ENCODE peak calls at places on chromosomes 11 and 22, in ten cellular contexts. D, C, V, N, Y, F, M, J, P and Z are unnamed samples.

GRCh38 chr11:96054870-96055705 is 131.2 kb upstream of the MTMR2 start:
- DNase-seq in D (no peak), Y (no peak), J (no peak), C (no peak), P (peak; percentile 41), M (no peak), N (no peak), F (peak; percentile 64), V (no peak), Z (peak; percentile 76)

GRCh38 chr11:102762414-102762813 is 18.0 kb downstream of the MMP10 start:
- DNase-seq in N (no peak), Y (no peak), M (no peak), V (no peak), D (no peak), P (peak; percentile 82), C (no peak), F (peak; percentile 62), J (no peak), Z (no peak)

GRCh38 chr22:39935116-39935515 is 25.1 kb upstream of the TMA7B start:
- DNase-seq in C (no peak), F (no peak), Y (no peak), M (no peak), P (no peak), D (no peak), N (no peak), J (no peak), V (no peak), Z (no peak)

GRCh38 chr11:38937709-38938108 is 2339.7 kb upstream of the RAG2 start:
- DNase-seq in V (no peak), M (no peak), N (no peak), P (no peak), J (no peak), C (no peak), Y (no peak), D (no peak), F (no peak), Z (no peak)

GRCh38 chr11:77191823-77192495 is 63.9 kb downstream of the MYO7A start:
- DNase-seq in J (peak; percentile 91), F (peak; percentile 20), V (peak; percentile 98), M (peak; percentile 40), D (no peak), P (peak; percentile 26), C (no peak), Y (peak; percentile 66), N (peak; percentile 89), Z (peak; percentile 93)

GRCh38 chr11:134124660-134125451 is 56.0 kb downstream of the JAM3 start:
- DNase-seq in Y (no peak), V (peak; percentile 89), J (peak; percentile 61), P (peak; percentile 64), F (peak; percentile 66), D (peak; percentile 70), N (no peak), C (no peak), M (no peak), Z (no peak)

GRCh38 chr22:39592104-39593060 is 21.8 kb downstream of the CACNA1I start:
- DNase-seq in M (no peak), D (no peak), N (no peak), Y (no peak), P (peak; percentile 76), J (peak; percentile 72), V (peak; percentile 72), F (peak; percentile 80), C (no peak), Z (no peak)

GRCh38 chr11:127531167-127531566 is 530.6 kb upstream of the KIRREL3 start:
- DNase-seq in M (no peak), Y (no peak), F (no peak), J (no peak), C (no peak), P (no peak), V (no peak), D (no peak), N (no peak), Z (no peak)

GRCh38 chr11:128553662-128554392 is 33.5 kb downstream of the ETS1 start:
- DNase-seq in M (no peak), Y (no peak), F (peak; percentile 32), V (no peak), D (no peak), P (no peak), J (peak; percentile 69), N (no peak), C (no peak), Z (peak; percentile 66)

GRCh38 chr11:97610854-97611253 is 1221.0 kb downstream of the JRKL start:
- DNase-seq in C (no peak), M (no peak), D (no peak), Y (no peak), F (no peak), P (no peak), V (no peak), J (no peak), N (no peak), Z (no peak)

GRCh38 chr11:68315581-68315920 is 3.2 kb downstream of the LRP5 start:
- DNase-seq in C (no peak), J (no peak), Y (no peak), D (no peak), P (no peak), M (no peak), V (no peak), F (no peak), N (peak; percentile 55), Z (no peak)

GRCh38 chr11:57248780-57249383 is 11.8 kb upstream of the APLNR start:
- DNase-seq in J (peak; percentile 85), M (peak; percentile 32), Y (no peak), C (no peak), D (peak; percentile 83), F (peak; percentile 67), V (peak; percentile 95), N (peak; percentile 63), P (peak; percentile 26), Z (peak; percentile 81)

GRCh38 chr11:1761857-1762536 is 1.7 kb downstream of the CTSD start:
- DNase-seq in C (no peak), D (peak; percentile 65), V (no peak), M (no peak), P (no peak), N (no peak), J (no peak), F (no peak), Y (no peak), Z (no peak)

GRCh38 chr11:114059278-114059983 is at the start of gene ZBTB16:
- DNase-seq in J (peak; percentile 92), Y (peak; percentile 65), P (no peak), C (no peak), V (peak; percentile 90), D (peak; percentile 97), N (peak; percentile 88), F (no peak), M (no peak), Z (no peak)

GRCh38 chr11:116960916-116961315 is 123.5 kb upstream of the APOA1 start:
- DNase-seq in N (no peak), V (peak; percentile 60), Y (no peak), F (peak; percentile 83), C (no peak), D (no peak), M (no peak), J (no peak), P (peak; percentile 82), Z (no peak)

GRCh38 chr11:78683774-78684173 is 109.1 kb upstream of the NARS2 start:
- DNase-seq in J (no peak), M (no peak), C (no peak), V (no peak), D (no peak), P (no peak), N (no peak), F (no peak), Y (no peak), Z (no peak)

GRCh38 chr11:117045196-117045595 is 53.0 kb downstream of the SIK3 start:
- DNase-seq in F (peak; percentile 61), J (peak; percentile 57), M (no peak), Y (no peak), P (no peak), C (no peak), V (no peak), D (no peak), N (peak; percentile 55), Z (no peak)

GRCh38 chr11:19365743-19366410 is 125.1 kb upstream of the E2F8 start:
- DNase-seq in D (no peak), Y (no peak), M (no peak), P (no peak), C (no peak), N (no peak), F (no peak), V (no peak), J (no peak), Z (no peak)

GRCh38 chr11:1342946-1343345 is 33.5 kb upstream of the TOLLIP start:
- DNase-seq in J (no peak), N (no peak), D (no peak), V (no peak), P (no peak), F (no peak), M (no peak), Y (no peak), C (peak; percentile 64), Z (no peak)

GRCh38 chr22:50471962-50472361 is 2.9 kb downstream of the SBF1 start:
- DNase-seq in F (no peak), C (no peak), V (no peak), Y (peak; percentile 12), J (no peak), P (no peak), M (no peak), N (no peak), D (no peak), Z (no peak)
- H3K4me1 ChIP-seq in F (peaks cover 25% of the 10 kb centered on the region), C (peaks cover 73% of the 10 kb centered on the region), V (peaks cover 14% of the 10 kb centered on the region), Y (peaks cover 70% of the 10 kb centered on the region), J (peaks cover 42% of the 10 kb centered on the region), P (peaks cover 36% of the 10 kb centered on the region), M (peaks cover 77% of the 10 kb centered on the region), N (peaks cover 58% of the 10 kb centered on the region), D (peaks cover 50% of the 10 kb centered on the region), Z (peaks cover 67% of the 10 kb centered on the region)

GRCh38 chr11:72745925-72746550 is 6.2 kb downstream of the ARAP1 start:
- DNase-seq in V (no peak), N (no peak), P (no peak), F (no peak), C (no peak), J (no peak), D (peak; percentile 15), Y (no peak), M (no peak), Z (no peak)
- H3K4me1 ChIP-seq in V (peaks cover 14% of the 10 kb centered on the region), N (peaks cover 29% of the 10 kb centered on the region), P (peaks cover 10% of the 10 kb centered on the region), F (peaks cover 13% of the 10 kb centered on the region), C (peaks cover 34% of the 10 kb centered on the region), J (peaks cover 51% of the 10 kb centered on the region), D (peaks cover 10% of the 10 kb centered on the region), Y (peaks cover 62% of the 10 kb centered on the region), M (peaks cover 20% of the 10 kb centered on the region), Z (peaks cover 86% of the 10 kb centered on the region)

DNA sequence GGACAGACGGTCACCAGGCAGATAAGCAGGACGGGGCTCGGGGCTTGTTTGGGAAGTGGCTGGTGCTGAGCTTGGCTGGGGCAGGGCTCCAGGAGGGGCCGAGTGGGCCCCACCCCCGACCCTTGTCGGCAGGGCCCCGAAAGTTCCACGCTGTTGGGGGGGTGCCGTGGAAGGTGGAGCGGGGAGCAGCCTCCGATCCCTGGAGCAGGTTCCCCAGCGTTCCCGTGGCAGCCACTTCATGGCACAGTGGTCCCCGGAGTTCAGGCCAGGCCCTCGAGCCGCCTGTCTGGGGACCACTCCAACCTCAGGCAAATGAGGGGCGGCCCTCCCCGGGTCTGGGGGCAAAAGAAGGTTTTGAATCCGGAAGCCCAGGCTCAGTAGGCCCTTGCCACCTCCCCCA is 46.7 kb upstream of the PPARA start:
- DNase-seq in C (no peak), F (no peak), M (no peak), N (no peak), V (no peak), D (no peak), J (no peak), Y (no peak), P (no peak), Z (no peak)
- H3K4me1 ChIP-seq in C (peaks cover 97% of the 10 kb centered on the region), F (peaks cover 26% of the 10 kb centered on the region), M (no peaks in the 10 kb centered on the region), N (peaks cover 59% of the 10 kb centered on the region), V (no peaks in the 10 kb centered on the region), D (peaks cover 79% of the 10 kb centered on the region), J (peaks cover 21% of the 10 kb centered on the region), Y (no peaks in the 10 kb centered on the region), P (peaks cover 74% of the 10 kb centered on the region), Z (no peaks in the 10 kb centered on the region)

GRCh38 chr11:72970557-72971118 is 156.4 kb downstream of the ATG16L2 start:
- DNase-seq in N (no peak), P (peak; percentile 31), M (peak; percentile 35), F (peak; percentile 20), V (no peak), D (no peak), J (no peak), Y (no peak), C (no peak), Z (no peak)
- H3K4me1 ChIP-seq in N (peaks cover 22% of the 10 kb centered on the region), P (peaks cover 12% of the 10 kb centered on the region), M (peaks cover 34% of the 10 kb centered on the region), F (peaks cover 12% of the 10 kb centered on the region), V (peaks cover 4% of the 10 kb centered on the region), D (peaks cover 20% of the 10 kb centered on the region), J (peaks cover 6% of the 10 kb centered on the region), Y (peaks cover 4% of the 10 kb centered on the region), C (no peaks in the 10 kb centered on the region), Z (peaks cover 4% of the 10 kb centered on the region)